ENCODE peak calls at places on chromosomes 11 and 22, in four cellular contexts. N is A549, V is HepG2, G is K562. P is an unnamed sample.

GRCh38 chr11:58788355-58789023 is 56.0 kb downstream of the GLYATL2 start:
- DNase-seq in N (peak), V (peak), G (peak), P (peak)

GRCh38 chr11:95827661-95828060 is 37.4 kb downstream of the CEP57 start:
- DNase-seq in N (no peak), V (no peak), G (no peak), P (peak)

GRCh38 chr11:128453444-128454336 is 133.7 kb downstream of the ETS1 start:
- DNase-seq in N (no peak), V (no peak), G (no peak), P (peak)

GRCh38 chr11:103528046-103528445 is 418.8 kb downstream of the DYNC2H1 start:
- DNase-seq in N (no peak), V (no peak), G (no peak), P (no peak)

GRCh38 chr22:27978317-27978716 is 59.3 kb upstream of the PITPNB start:
- DNase-seq in N (no peak), V (no peak), G (no peak), P (no peak)

GRCh38 chr11:2760196-2760871 is 60.5 kb upstream of the KCNQ1OT1 start:
- DNase-seq in N (no peak), V (no peak), G (no peak), P (no peak)

GRCh38 chr11:3155216-3155615 is 9.9 kb downstream of the OSBPL5 start:
- DNase-seq in N (no peak), V (no peak), G (no peak), P (no peak)

GRCh38 chr22:19085233-19086043 is 36.8 kb downstream of the DGCR2 start:
- DNase-seq in N (peak), V (peak), G (no peak), P (peak)

GRCh38 chr22:40499187-40499753 is 128.9 kb downstream of the SGSM3 start:
- DNase-seq in N (peak), V (peak), G (peak), P (peak)

GRCh38 chr22:46119729-46120419 is 30.5 kb upstream of the PPARA start:
- DNase-seq in N (no peak), V (no peak), G (peak), P (peak)

GRCh38 chr22:37741312-37741795 is 44.5 kb downstream of the TRIOBP start:
- DNase-seq in N (peak), V (peak), G (no peak), P (peak)

GRCh38 chr22:11066458-11067285 is 4461.3 kb upstream of the OR11H1 start:
- DNase-seq in N (no peak), V (no peak), G (peak), P (no peak)

GRCh38 chr11:96391698-96392307 is 2.0 kb downstream of the JRKL start:
- DNase-seq in N (no peak), V (no peak), G (no peak), P (no peak)

GRCh38 chr11:117502285-117502856 is 174.7 kb downstream of the CEP164 start:
- DNase-seq in N (no peak), V (no peak), G (no peak), P (no peak)

GRCh38 chr11:127943763-127944162 is 643.6 kb downstream of the ETS1 start:
- DNase-seq in N (no peak), V (no peak), G (no peak), P (no peak)

GRCh38 chr22:36552300-36552699 is 23.3 kb upstream of the EIF3D start:
- DNase-seq in N (no peak), V (no peak), G (no peak), P (no peak)

GRCh38 chr22:37121887-37122591 is 12.5 kb upstream of the TMPRSS6 start:
- DNase-seq in N (no peak), V (peak), G (no peak), P (peak)

GRCh38 chr11:44313701-44314489 is 4.0 kb upstream of the ALX4 start:
- DNase-seq in N (no peak), V (no peak), G (no peak), P (no peak)

GRCh38 chr11:120057028-120057330 is 80.9 kb downstream of the TRIM29 start:
- DNase-seq in N (no peak), V (no peak), G (no peak), P (no peak)

GRCh38 chr11:67507242-67507890 is 596 bp downstream of the CDK2AP2 start:
- DNase-seq in N (peak), V (no peak), G (peak), P (peak)

GRCh38 chr11:58775066-58775708 is 43.4 kb upstream of the GLYAT start:
- DNase-seq in N (no peak), V (no peak), G (no peak), P (no peak)

GRCh38 chr11:11089805-11090204 is 232.0 kb upstream of the ZBED5 start:
- DNase-seq in N (no peak), V (no peak), G (no peak), P (no peak)

GRCh38 chr11:34869425-34869824 is 46.8 kb downstream of the APIP start:
- DNase-seq in N (no peak), V (peak), G (peak), P (no peak)

GRCh38 chr11:34865261-34865660 is 50.9 kb downstream of the APIP start:
- DNase-seq in N (no peak), V (no peak), G (no peak), P (no peak)

GRCh38 chr11:34863048-34863447 is 53.1 kb downstream of the APIP start:
- DNase-seq in N (no peak), V (no peak), G (no peak), P (no peak)

GRCh38 chr11:34870548-34871209 is 45.5 kb downstream of the APIP start:
- DNase-seq in N (no peak), V (no peak), G (no peak), P (no peak)

DNA sequence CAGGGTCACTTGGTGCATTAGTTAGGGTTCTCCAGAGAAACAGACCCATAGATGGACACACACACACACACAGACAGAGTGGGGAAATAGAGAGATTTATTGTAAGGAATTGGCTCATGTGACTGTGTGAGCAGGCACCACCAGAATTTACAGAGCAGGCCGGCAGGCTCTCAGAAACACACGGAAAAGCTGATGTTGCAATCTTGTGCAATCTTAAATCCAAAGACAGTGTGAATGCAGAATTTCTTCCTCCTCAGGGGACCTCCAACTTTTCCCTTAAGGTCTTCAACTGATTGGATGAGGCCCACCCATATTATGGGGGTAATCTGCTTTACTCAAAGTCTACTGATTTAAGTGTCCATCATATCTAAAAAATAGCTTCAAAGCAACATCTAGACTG is 49.8 kb downstream of the APIP start:
- DNase-seq in N (no peak), V (no peak), G (no peak), P (peak)
- TF ChIP-seq MAZ in N (no peak), V (no peak), G (no peak), P (no peak)

GRCh38 chr11:124898711-124899110 is 1.0 kb upstream of the ROBO4 start:
- DNase-seq in N (no peak), V (peak), G (no peak), P (no peak)
- TF ChIP-seq MAZ in N (no peak), V (no peak), G (no peak), P (no peak)

GRCh38 chr11:6354651-6355485 is 34.6 kb upstream of the CAVIN3 start:
- DNase-seq in N (no peak), V (peak), G (no peak), P (no peak)
- TF ChIP-seq MAZ in N (no peak), V (no peak), G (no peak), P (no peak)

DNA sequence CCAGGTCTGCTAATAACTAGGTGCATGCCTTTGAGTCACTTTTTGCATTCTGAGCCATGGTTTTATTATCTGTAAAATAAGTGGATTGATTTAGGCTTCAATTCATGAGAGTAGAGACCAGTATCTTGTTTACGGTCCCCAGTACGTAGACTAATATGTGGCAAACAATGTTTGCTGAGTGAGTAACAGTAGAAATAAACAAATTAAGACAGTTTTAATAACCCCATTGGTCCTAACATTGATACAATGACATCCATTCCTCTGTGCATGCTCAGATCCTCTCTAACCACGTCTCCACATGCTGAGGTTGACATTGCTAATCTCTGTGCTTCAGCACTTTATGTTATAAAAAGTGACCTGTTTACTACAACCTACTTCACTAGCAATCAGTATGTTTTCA is 983 bp downstream of the CCDC34 start:
- DNase-seq in N (no peak), V (no peak), G (no peak), P (no peak)
- TF ChIP-seq MAZ in N (no peak), V (no peak), G (no peak), P (no peak)

DNA sequence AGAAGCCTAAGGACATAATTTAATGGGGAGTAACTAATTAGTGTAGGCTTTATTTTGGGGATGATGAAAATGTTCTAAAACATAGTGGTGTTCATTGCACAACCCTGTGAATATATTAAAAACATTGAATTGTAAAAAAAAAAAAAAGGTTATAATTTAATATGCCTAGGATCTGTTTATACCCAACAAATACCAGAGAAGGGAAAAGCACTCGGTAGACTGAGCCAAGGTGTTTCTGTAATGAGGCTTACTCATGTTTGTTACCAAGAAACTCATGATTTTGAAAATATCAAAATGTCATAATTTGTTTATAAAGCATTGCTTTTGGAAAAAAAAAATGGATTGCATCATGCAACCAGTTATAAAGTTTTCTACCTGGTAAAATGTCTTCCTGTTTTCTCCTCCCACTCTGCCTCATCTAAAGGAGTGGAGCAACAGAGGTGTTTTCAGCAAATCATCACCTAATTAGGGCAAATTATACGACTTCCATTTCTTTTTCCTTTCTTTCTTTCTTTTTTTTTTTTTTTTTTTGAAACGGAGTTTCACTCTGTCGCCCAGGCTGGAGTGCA is 14.2 kb upstream of the EIF3M start:
- DNase-seq in N (no peak), V (no peak), G (no peak), P (no peak)
- TF ChIP-seq MAZ in N (no peak), V (no peak), G (no peak), P (no peak)

DNA sequence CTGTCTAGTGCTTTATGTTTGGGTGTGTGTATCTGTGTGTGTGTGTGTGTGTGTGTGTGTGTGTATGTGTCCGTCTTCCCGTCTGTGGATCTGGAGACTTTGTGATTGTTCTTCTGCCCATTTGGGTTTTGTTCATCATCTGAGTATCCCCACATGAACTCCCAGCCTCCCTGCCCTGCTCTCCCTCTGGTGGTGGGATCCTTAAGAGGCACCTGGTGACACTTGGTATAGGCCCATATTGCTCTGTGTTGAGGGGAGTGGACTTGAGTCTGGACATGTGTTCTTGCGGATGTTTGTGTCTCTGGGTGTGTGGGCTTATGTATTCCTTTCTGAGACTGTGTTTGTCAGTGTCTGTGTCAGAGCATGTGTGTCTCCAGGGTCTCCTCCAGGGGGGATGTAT is 15.3 kb downstream of the RCOR2 start:
- DNase-seq in N (no peak), V (no peak), G (no peak), P (peak)
- TF ChIP-seq MAZ in N (no peak), V (no peak), G (no peak), P (no peak)

DNA sequence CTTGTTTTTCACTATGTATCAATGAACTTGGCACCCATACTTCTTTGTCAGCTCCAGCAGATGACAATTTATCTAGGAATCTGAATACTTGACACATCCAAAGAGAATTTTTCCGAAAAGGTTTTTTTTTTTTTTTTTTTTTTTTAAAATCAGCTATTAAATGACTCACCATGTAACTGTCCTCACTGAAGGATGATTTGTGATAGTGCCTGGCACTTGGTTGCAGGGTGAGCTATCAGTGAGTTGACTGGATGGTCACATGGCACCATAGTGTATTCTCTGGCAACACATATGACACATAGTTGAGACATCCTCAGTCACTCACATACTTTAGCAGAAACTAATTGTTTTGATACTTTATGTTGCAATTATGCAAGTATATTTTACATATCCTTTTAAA is 133.4 kb upstream of the E2F8 start:
- DNase-seq in N (peak), V (no peak), G (no peak), P (peak)
- TF ChIP-seq MAZ in N (no peak), V (no peak), G (no peak), P (no peak)

GRCh38 chr22:26404851-26405357 is 24.2 kb upstream of the ASPHD2 start:
- DNase-seq in N (no peak), V (no peak), G (peak), P (no peak)
- TF ChIP-seq MAZ in N (no peak), V (no peak), G (no peak), P (no peak)

P was measured in IMR-90.